ENCODE peak calls at places on chromosome 6, in nine cellular contexts. E is suprapubic skin; C is endothelial cell of umbilical vein; X is CD4-positive, alpha-beta T cell; T is PC-3; Z is choroid plexus epithelial cell; N is lower lobe of right lung; I is psoas muscle; P is MM.1S. V is an unnamed sample.

GRCh38 chr6:162471842-162472241 is 255.7 kb downstream of the PRKN start:
- DNase-seq in X (no peak), T (no peak), Z (no peak), C (no peak), P (no peak), E (no peak), N (no peak), I (no peak), V (no peak)

GRCh38 chr6:156866181-156866862 is 89.1 kb downstream of the ARID1B start:
- DNase-seq in T (peak; percentile 61), X (no peak), C (peak; percentile 43), Z (peak; percentile 51), P (peak; percentile 67), I (no peak), N (no peak), E (no peak), V (no peak)

GRCh38 chr6:23180504-23181293 is 611.3 kb downstream of the HDGFL1 start:
- DNase-seq in P (no peak), X (no peak), N (peak; percentile 50), E (no peak), C (no peak), T (no peak), Z (peak; percentile 95), I (no peak), V (no peak)

GRCh38 chr6:22247916-22248482 is 48.8 kb downstream of the PRL start:
- DNase-seq in P (no peak), N (no peak), Z (peak; percentile 64), I (no peak), C (no peak), T (no peak), X (no peak), E (no peak), V (no peak)

GRCh38 chr6:117929501-117929900 is 22.4 kb downstream of the SLC35F1 start:
- DNase-seq in E (no peak), I (no peak), N (no peak), X (no peak), P (no peak), T (no peak), C (no peak), Z (no peak), V (no peak)

GRCh38 chr6:31193206-31193605 is 22.7 kb upstream of the POU5F1 start:
- DNase-seq in I (no peak), E (no peak), C (no peak), P (no peak), N (no peak), T (no peak), Z (no peak), X (no peak), V (no peak)

GRCh38 chr6:37381579-37381978 is 27.8 kb downstream of the RNF8 start:
- DNase-seq in C (peak; percentile 60), X (no peak), T (peak; percentile 88), E (no peak), Z (peak; percentile 82), N (no peak), I (no peak), P (peak; percentile 97), V (no peak)

GRCh38 chr6:3259491-3259958 is 778 bp downstream of the PSMG4 start:
- DNase-seq in I (peak; percentile 58), E (no peak), Z (peak; percentile 47), N (no peak), C (peak; percentile 50), X (no peak), P (peak; percentile 35), T (peak; percentile 34), V (no peak)

GRCh38 chr6:168535711-168536110 is 94.7 kb downstream of the SMOC2 start:
- DNase-seq in I (no peak), C (no peak), N (no peak), E (no peak), P (no peak), Z (no peak), X (no peak), T (no peak), V (peak; percentile 74)

GRCh38 chr6:28884423-28885148 is 39.2 kb downstream of the TRIM27 start:
- DNase-seq in C (no peak), N (no peak), P (peak; percentile 33), T (no peak), I (no peak), Z (no peak), E (no peak), X (peak; percentile 71), V (no peak)

GRCh38 chr6:15110721-15111354 is 135.0 kb upstream of the JARID2 start:
- DNase-seq in Z (no peak), P (no peak), E (no peak), I (no peak), N (no peak), C (no peak), T (no peak), X (no peak), V (no peak)

GRCh38 chr6:38493929-38494547 is 145.7 kb downstream of the BTBD9 start:
- DNase-seq in I (peak; percentile 64), C (peak; percentile 87), E (peak; percentile 90), T (peak; percentile 90), N (no peak), P (peak; percentile 66), Z (peak; percentile 90), X (peak; percentile 80), V (peak; percentile 91)

GRCh38 chr6:15293674-15294073 is 47.8 kb downstream of the JARID2 start:
- DNase-seq in N (no peak), Z (no peak), I (no peak), E (no peak), X (no peak), P (no peak), T (no peak), C (no peak), V (no peak)

GRCh38 chr6:11246722-11247121 is 14.3 kb upstream of the NEDD9 start:
- DNase-seq in X (no peak), Z (no peak), C (no peak), E (no peak), T (no peak), I (no peak), P (no peak), N (no peak), V (no peak)

GRCh38 chr6:11248974-11249761 is 16.7 kb upstream of the NEDD9 start:
- DNase-seq in X (no peak), C (no peak), T (no peak), Z (no peak), P (no peak), N (no peak), I (no peak), E (no peak), V (no peak)

GRCh38 chr6:11253594-11253993 is 21.1 kb upstream of the NEDD9 start:
- DNase-seq in X (no peak), C (no peak), I (no peak), T (peak; percentile 75), Z (no peak), P (no peak), N (no peak), E (no peak), V (no peak)

GRCh38 chr6:11251553-11252358 is 19.3 kb upstream of the NEDD9 start:
- DNase-seq in T (peak; percentile 86), X (no peak), N (no peak), I (no peak), P (no peak), Z (peak; percentile 85), E (no peak), C (peak; percentile 92), V (no peak)
- TF ChIP-seq CTCF in T (no peak), X (no peak), N (no peak), I (no peak), P (no peak), Z (no peak), E (no peak), C (no peak), V (peak; percentile 25)

DNA sequence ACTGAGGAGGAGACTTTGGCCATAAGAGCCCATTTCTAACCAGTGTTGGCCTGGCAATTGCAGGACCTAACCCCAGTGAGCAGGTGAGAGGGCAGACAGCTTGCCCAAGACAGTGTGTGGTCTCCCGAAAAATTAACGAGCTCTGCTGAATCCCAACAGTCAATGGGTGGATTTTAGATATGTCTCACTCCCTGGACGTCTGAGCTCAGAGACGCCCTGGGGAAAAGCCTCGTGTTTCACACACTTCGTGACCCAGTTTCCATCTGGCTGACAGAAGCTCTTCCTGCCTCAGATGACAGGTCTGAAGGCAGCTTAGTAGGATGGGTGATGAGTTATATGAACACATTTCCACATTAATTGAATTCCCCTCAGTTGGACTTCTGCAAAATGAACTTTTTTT is 71.9 kb upstream of the LY86 start:
- DNase-seq in N (no peak), Z (no peak), E (no peak), T (no peak), I (peak; percentile 67), C (no peak), P (no peak), X (no peak), V (no peak)
- TF ChIP-seq CTCF in N (no peak), Z (no peak), E (no peak), T (no peak), I (no peak), C (no peak), P (no peak), X (no peak), V (no peak)

GRCh38 chr6:20454201-20454824 is 52.6 kb downstream of the E2F3 start:
- DNase-seq in N (no peak), Z (no peak), P (no peak), E (no peak), X (no peak), C (no peak), I (no peak), T (peak; percentile 74), V (no peak)
- TF ChIP-seq CTCF in N (no peak), Z (no peak), P (no peak), E (no peak), X (no peak), C (no peak), I (no peak), T (no peak), V (no peak)

GRCh38 chr6:137872071-137872470 is 5.0 kb downstream of the TNFAIP3 start:
- DNase-seq in Z (no peak), T (peak; percentile 42), X (no peak), I (no peak), E (no peak), C (peak; percentile 88), P (no peak), N (no peak), V (no peak)

GRCh38 chr6:137869781-137870180 is 2.7 kb downstream of the TNFAIP3 start:
- DNase-seq in Z (no peak), P (no peak), I (no peak), E (no peak), T (no peak), C (no peak), X (no peak), N (no peak), V (no peak)

GRCh38 chr6:137870286-137870685 is 3.2 kb downstream of the TNFAIP3 start:
- DNase-seq in T (no peak), X (no peak), P (no peak), I (no peak), N (no peak), C (no peak), E (no peak), Z (no peak), V (no peak)

GRCh38 chr6:137870744-137871247 is 3.7 kb downstream of the TNFAIP3 start:
- DNase-seq in Z (no peak), T (no peak), X (no peak), P (peak; percentile 72), I (no peak), N (no peak), E (no peak), C (no peak), V (no peak)

DNA sequence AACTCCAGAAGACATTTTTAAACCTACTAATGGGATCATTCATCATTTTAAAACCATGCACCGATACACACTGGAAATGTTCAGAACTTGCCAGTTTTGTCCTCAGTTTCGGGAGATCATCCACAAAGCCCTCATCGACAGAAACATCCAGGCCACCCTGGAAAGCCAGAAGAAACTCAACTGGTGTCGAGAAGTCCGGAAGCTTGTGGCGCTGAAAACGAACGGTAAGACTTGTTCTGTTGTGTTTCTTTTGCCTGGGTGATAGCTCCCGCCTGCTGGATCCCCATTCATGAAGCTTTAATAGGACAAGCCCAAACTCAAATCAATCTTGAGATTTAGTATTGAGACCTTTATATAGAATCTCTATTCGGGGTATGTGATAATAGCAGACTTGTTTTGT is 4.2 kb downstream of the TNFAIP3 start:
- DNase-seq in X (no peak), T (no peak), I (no peak), C (no peak), N (no peak), Z (no peak), E (no peak), P (no peak), V (no peak)
- TF ChIP-seq CTCF in X (no peak), T (no peak), I (no peak), C (no peak), N (no peak), Z (no peak), E (no peak), P (no peak), V (no peak)

V was measured in osteocyte.